ENCODE peak calls at places on chromosomes 13 and 19, in five cellular contexts. I, M, V, J and D are unnamed samples.

GRCh38 chr13:45370922-45371406 is 30.0 kb upstream of the TPT1 start:
- DNase-seq in I (peak), M (peak), V (peak), J (peak), D (peak)

GRCh38 chr13:30805132-30805537 is 69.8 kb downstream of the ALOX5AP start:
- DNase-seq in I (no peak), M (no peak), V (no peak), J (no peak), D (no peak)

GRCh38 chr13:40130871-40131636 is 475.6 kb downstream of the COG6 start:
- DNase-seq in I (no peak), M (no peak), V (no peak), J (no peak), D (peak)

GRCh38 chr19:42552086-42553065 is 24.1 kb upstream of the CEACAM1 start:
- DNase-seq in I (no peak), M (no peak), V (no peak), J (no peak), D (no peak)

GRCh38 chr13:31444266-31444862 is 244.6 kb downstream of the B3GLCT start:
- DNase-seq in I (no peak), M (no peak), V (no peak), J (no peak), D (no peak)

GRCh38 chr19:15159251-15159650 is 41.5 kb downstream of the NOTCH3 start:
- DNase-seq in I (no peak), M (no peak), V (no peak), J (no peak), D (no peak)

GRCh38 chr13:113835461-113836274 is 28.2 kb downstream of the GAS6 start:
- DNase-seq in I (no peak), M (peak), V (no peak), J (no peak), D (no peak)

GRCh38 chr13:110421696-110422395 is 114.8 kb downstream of the COL4A2 start:
- DNase-seq in I (no peak), M (no peak), V (no peak), J (no peak), D (no peak)

GRCh38 chr13:95234242-95234641 is 67.0 kb downstream of the ABCC4 start:
- DNase-seq in I (no peak), M (no peak), V (no peak), J (no peak), D (no peak)

GRCh38 chr13:79604752-79605151 is 123.8 kb downstream of the NDFIP2 start:
- DNase-seq in I (no peak), M (no peak), V (no peak), J (no peak), D (peak)
- TF ChIP-seq CTCF in I (no peak), M (no peak), V (no peak), J (no peak), D (no peak)

GRCh38 chr19:47819841-47820244 is 1.9 kb upstream of the CRX start:
- DNase-seq in I (no peak), M (no peak), V (peak), J (no peak), D (no peak)

GRCh38 chr19:47813304-47813994 is 8.3 kb upstream of the CRX start:
- DNase-seq in I (peak), M (peak), V (peak), J (peak), D (peak)

GRCh38 chr19:47813995-47814328 is 7.8 kb upstream of the CRX start:
- DNase-seq in I (no peak), M (no peak), V (no peak), J (no peak), D (no peak)
- TF ChIP-seq CTCF in I (peak), M (no peak), V (no peak), J (no peak), D (no peak)

GRCh38 chr19:19387108-19387507 is 18.4 kb upstream of the GATAD2A start:
- DNase-seq in I (no peak), M (no peak), V (no peak), J (no peak), D (no peak)

GRCh38 chr19:19385900-19386339 is 19.6 kb upstream of the GATAD2A start:
- DNase-seq in I (no peak), M (no peak), V (peak), J (peak), D (no peak)

GRCh38 chr19:19384486-19384885 is 21.0 kb upstream of the GATAD2A start:
- DNase-seq in I (no peak), M (no peak), V (no peak), J (no peak), D (no peak)

GRCh38 chr19:19385131-19385899 is 20.2 kb upstream of the GATAD2A start:
- DNase-seq in I (peak), M (peak), V (peak), J (peak), D (peak)

GRCh38 chr19:19386373-19386869 is 19.1 kb upstream of the GATAD2A start:
- DNase-seq in I (no peak), M (no peak), V (no peak), J (no peak), D (no peak)
- TF ChIP-seq CTCF in I (no peak), M (no peak), V (no peak), J (no peak), D (no peak)

GRCh38 chr19:36805364-36805763 is 32.8 kb upstream of the ZNF850 start:
- DNase-seq in I (no peak), M (no peak), V (no peak), J (no peak), D (no peak)
- TF ChIP-seq CTCF in I (no peak), M (no peak), V (no peak), J (no peak), D (no peak)

DNA sequence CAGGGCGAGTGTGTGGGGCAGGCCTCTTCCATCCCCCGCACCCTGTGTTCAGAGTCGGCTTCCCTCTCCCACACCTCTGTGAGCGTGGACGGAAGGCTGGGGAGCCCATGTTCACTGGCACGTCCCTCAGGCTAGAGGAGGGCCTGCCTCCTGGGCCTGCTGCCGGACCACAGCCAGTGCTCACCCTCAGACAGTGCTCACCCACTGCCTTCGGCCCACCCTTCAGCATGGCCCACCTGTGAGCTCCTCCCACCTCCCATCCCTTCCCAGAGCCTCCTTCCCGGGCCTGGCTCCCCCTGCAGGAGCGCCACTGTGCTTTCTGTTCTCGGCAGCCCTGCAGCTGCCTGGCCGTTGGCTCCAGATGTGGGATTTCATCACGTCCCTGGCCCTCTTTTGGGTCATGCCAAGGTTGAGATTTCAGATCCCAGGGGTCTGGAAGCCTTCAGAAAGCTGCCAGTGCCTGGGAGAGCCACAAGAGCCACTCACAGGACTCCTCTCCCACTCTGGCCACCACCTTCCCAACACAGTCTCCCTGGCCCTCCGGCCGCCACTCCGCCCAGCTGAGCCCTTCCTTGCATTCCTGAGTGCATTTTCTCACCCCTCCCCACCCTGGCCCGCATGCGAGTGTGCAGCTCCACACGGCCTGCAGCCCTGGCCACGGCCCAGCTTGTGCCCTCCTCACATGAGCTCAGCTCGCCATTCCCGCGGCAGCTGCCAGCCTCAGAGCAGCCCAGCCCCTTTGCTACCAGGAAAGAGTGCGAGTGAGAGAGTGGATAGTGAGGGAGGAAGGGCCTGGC is 25.3 kb downstream of the CAPN12 start:
- DNase-seq in I (no peak), M (peak), V (peak), J (peak), D (no peak)
- TF ChIP-seq CTCF in I (peak), M (no peak), V (peak), J (no peak), D (peak)

DNA sequence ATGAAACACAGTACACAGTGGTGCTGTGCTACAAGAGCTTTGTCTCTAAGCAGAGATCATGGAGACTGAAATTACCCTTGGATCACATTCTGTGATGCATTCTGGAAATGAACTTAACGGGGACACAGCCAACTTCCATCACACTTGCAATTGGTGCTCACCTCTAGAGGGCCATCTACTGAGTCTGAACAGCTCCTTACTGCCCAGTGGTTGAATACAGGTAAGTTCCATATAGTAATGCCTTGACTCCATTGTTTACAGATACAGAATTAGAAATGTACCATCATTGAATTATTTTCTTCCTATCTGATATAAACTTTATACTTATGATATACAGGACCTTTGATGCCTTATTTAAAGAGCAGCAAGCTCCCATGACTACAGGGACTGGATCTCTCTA is 686.4 kb downstream of the PCDH9 start:
- DNase-seq in I (no peak), M (no peak), V (peak), J (no peak), D (no peak)
- TF ChIP-seq CTCF in I (no peak), M (no peak), V (peak), J (no peak), D (no peak)

GRCh38 chr19:7327802-7328201 is 20.9 kb upstream of the ARHGEF18 start:
- DNase-seq in I (no peak), M (no peak), V (no peak), J (no peak), D (no peak)

GRCh38 chr19:7326105-7326877 is 22.4 kb upstream of the ARHGEF18 start:
- DNase-seq in I (no peak), M (no peak), V (peak), J (no peak), D (peak)

GRCh38 chr19:7331446-7331845 is 17.3 kb upstream of the ARHGEF18 start:
- DNase-seq in I (no peak), M (no peak), V (no peak), J (no peak), D (no peak)

GRCh38 chr19:7333198-7334118 is 15.3 kb upstream of the ARHGEF18 start:
- DNase-seq in I (no peak), M (no peak), V (no peak), J (no peak), D (peak)

DNA sequence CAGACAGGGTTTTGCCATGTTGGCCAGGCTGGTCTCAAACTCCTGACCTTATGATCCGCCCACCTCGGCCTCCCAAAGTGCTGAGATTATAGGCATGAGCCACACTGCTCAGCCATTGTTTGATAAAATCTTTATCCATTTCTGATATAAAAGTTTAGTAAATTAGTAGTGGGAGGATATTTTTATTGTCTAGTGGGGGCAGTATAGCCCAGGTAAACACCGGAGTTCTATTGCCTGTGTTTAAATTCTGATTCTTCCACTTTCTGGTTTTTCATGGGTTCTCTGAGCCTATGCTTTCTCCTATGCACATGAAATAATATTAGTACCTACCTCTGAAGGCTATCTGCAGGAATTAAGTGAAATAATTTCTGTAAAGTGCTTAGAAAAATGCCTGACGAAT is 20.1 kb upstream of the ARHGEF18 start:
- DNase-seq in I (no peak), M (no peak), V (no peak), J (no peak), D (no peak)
- TF ChIP-seq CTCF in I (no peak), M (no peak), V (no peak), J (no peak), D (no peak)

DNA sequence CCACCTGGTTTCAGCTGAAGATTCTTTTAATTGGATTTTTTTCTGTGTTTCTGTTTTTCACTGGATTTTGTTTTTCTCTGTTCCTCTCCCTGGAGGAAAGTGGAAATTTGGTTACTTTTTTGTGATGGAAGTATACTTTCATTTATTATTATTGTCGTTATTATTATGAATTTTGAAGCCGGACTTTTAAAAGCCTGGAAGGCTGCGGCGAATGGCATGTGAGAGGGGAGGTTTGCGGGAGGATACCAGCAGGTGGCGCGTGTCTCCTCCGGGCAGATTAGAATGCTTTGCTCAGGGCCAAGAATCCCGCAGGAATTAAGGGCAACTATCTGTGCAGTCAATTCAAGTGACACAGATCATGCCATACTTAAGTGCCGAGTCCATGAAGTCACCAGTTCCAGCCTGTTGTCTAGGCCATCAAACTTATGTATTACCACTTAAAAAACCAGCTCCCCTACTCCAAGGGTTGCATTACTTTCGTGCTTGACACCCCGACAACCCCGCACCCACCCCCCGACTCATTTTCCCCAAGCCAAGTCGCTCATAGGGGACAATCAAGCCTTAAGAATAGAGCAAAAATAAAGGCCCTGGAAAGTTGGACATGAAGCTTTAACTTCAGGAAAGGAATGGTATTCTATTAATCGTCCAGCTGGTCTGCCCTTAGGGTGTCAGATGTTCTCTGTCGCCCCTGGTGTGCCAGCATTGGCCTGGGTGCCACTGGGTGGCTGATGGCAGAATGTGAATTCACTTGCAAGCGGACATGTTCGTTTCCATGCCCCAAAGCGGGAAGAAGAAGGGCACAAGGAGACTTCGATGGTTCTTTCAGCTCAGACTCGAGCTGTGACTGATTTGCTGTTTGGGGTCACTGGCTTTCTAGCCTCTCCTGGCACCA is 1.3 kb upstream of the LRCH1 start:
- DNase-seq in I (peak), M (peak), V (peak), J (peak), D (peak)
- TF ChIP-seq CTCF in I (peak), M (peak), V (peak), J (peak), D (peak)

GRCh38 chr19:18675779-18676178 is 7.7 kb upstream of the CRTC1 start:
- DNase-seq in I (no peak), M (no peak), V (peak), J (no peak), D (peak)
- TF ChIP-seq CTCF in I (peak), M (no peak), V (peak), J (no peak), D (peak)